ENCODE peak calls at places on chromosomes 3 and 15, in five cellular contexts. N is left ventricle myocardium superior; H is tibial artery; Q is stimulated activated CD8-positive, alpha-beta memory T cell treated with anti-CD3 and anti-CD28 coated beads, Interleukin-4, amount 100 ng/mL, for 1 hour; X is CD8-positive, alpha-beta memory T cell. D is an unnamed sample.

GRCh38 chr15:79315623-79316328 is 4.9 kb downstream of the TMED3 start:
- DNase-seq in H (no peak), X (no peak), N (peak; percentile 57), Q (no peak), D (peak; percentile 25)

GRCh38 chr3:43023766-43024165 is 44.7 kb downstream of the GASK1A start:
- DNase-seq in Q (no peak), H (no peak), X (no peak), N (no peak), D (no peak)

GRCh38 chr3:5218815-5219214 is 31.3 kb downstream of the EDEM1 start:
- DNase-seq in X (no peak), Q (no peak), H (no peak), N (no peak), D (no peak)

GRCh38 chr3:175149675-175150074 is 290.5 kb downstream of the NAALADL2 start:
- DNase-seq in X (no peak), N (no peak), H (peak; percentile 19), Q (no peak), D (no peak)

GRCh38 chr3:159938712-159939111 is 49.9 kb upstream of the IL12A start:
- DNase-seq in H (no peak), X (no peak), N (no peak), Q (no peak), D (no peak)

GRCh38 chr15:69410290-69410874 is 3.8 kb upstream of the KIF23 start:
- DNase-seq in N (no peak), X (no peak), Q (no peak), H (no peak), D (no peak)

GRCh38 chr3:193314161-193314560 is 64.4 kb downstream of the ATP13A5 start:
- DNase-seq in X (no peak), Q (no peak), H (no peak), N (no peak), D (no peak)

GRCh38 chr15:67109141-67110034 is 44.0 kb downstream of the SMAD3 start:
- DNase-seq in Q (no peak), N (peak; percentile 82), H (peak; percentile 72), X (no peak), D (peak; percentile 71)

GRCh38 chr3:151058742-151059141 is 26.7 kb upstream of the MED12L start:
- DNase-seq in H (no peak), Q (no peak), N (no peak), X (no peak), D (no peak)

GRCh38 chr3:9862391-9863235 is 17.4 kb downstream of the CIDEC start:
- DNase-seq in X (peak; percentile 8), N (peak; percentile 84), H (peak; percentile 39), Q (no peak), D (peak; percentile 69)

GRCh38 chr15:67127925-67128324 is 62.5 kb downstream of the SMAD3 start:
- DNase-seq in Q (no peak), X (no peak), N (no peak), H (peak; percentile 44), D (no peak)

GRCh38 chr15:29101491-29101890 is 168.1 kb downstream of the NSMCE3 start:
- DNase-seq in N (no peak), X (no peak), Q (no peak), H (no peak), D (no peak)

GRCh38 chr3:38618343-38618742 is 31.1 kb downstream of the SCN5A start:
- DNase-seq in H (no peak), N (peak; percentile 59), X (no peak), Q (no peak), D (peak; percentile 42)

GRCh38 chr3:34988296-34988695 is 651.0 kb upstream of the ARPP21 start:
- DNase-seq in X (no peak), N (peak; percentile 20), H (no peak), Q (no peak), D (no peak)

GRCh38 chr3:52570076-52570475 is 33.7 kb downstream of the UQCC5 start:
- DNase-seq in H (no peak), Q (no peak), X (no peak), N (no peak), D (no peak)

GRCh38 chr3:72996121-72996472 is 514 bp upstream of the PPP4R2 start:
- DNase-seq in X (no peak), N (peak; percentile 41), Q (no peak), H (peak; percentile 23), D (peak; percentile 23)

GRCh38 chr3:63933459-63933858 is 21.3 kb upstream of the SCAANT1 start:
- DNase-seq in Q (no peak), N (no peak), X (no peak), H (no peak), D (no peak)

GRCh38 chr15:66803182-66803729 is 101.2 kb downstream of the SMAD6 start:
- DNase-seq in H (peak; percentile 82), N (peak; percentile 88), Q (no peak), X (no peak), D (peak; percentile 81)

GRCh38 chr3:8996681-8997121 is 33.4 kb upstream of the RAD18 start:
- DNase-seq in Q (no peak), X (no peak), N (peak; percentile 64), H (peak; percentile 41), D (peak; percentile 51)

GRCh38 chr3:128911911-128912310 is 32.5 kb downstream of the ACAD9 start:
- DNase-seq in Q (no peak), N (peak; percentile 82), H (no peak), X (no peak), D (peak; percentile 66)

GRCh38 chr3:192851821-192852352 is 65.8 kb downstream of the MB21D2 start:
- DNase-seq in N (peak; percentile 50), Q (no peak), X (no peak), H (peak; percentile 71), D (no peak)

GRCh38 chr3:77321646-77322045 is 281.7 kb downstream of the ROBO2 start:
- DNase-seq in Q (no peak), N (no peak), X (no peak), H (no peak), D (no peak)

GRCh38 chr3:60610441-60611112 is 640.7 kb downstream of the FHIT start:
- DNase-seq in H (peak; percentile 92), Q (no peak), N (peak; percentile 79), X (no peak), D (peak; percentile 70)

GRCh38 chr15:78211189-78211921 is 23.0 kb downstream of the ACSBG1 start:
- DNase-seq in X (no peak), H (no peak), N (no peak), Q (no peak), D (no peak)

GRCh38 chr3:113264249-113264648 is 52.9 kb downstream of the BOC start:
- DNase-seq in H (no peak), X (no peak), N (no peak), Q (no peak), D (no peak)

GRCh38 chr15:50830477-50831354 is 65.2 kb upstream of the SPPL2A start:
- DNase-seq in N (no peak), Q (no peak), H (no peak), X (no peak), D (no peak)

GRCh38 chr15:31069360-31070000 is 32.0 kb downstream of the TRPM1 start:
- DNase-seq in H (no peak), Q (no peak), N (no peak), X (no peak), D (no peak)

GRCh38 chr3:105722943-105723556 is 145.8 kb downstream of the CBLB start:
- DNase-seq in H (no peak), Q (no peak), N (no peak), X (no peak), D (no peak)

GRCh38 chr15:63043391-63044076 is 987 bp downstream of the TPM1 start:
- DNase-seq in Q (no peak), H (no peak), N (peak; percentile 62), X (peak; percentile 3), D (peak; percentile 34)

GRCh38 chr15:31265871-31266711 is 60.5 kb upstream of the KLF13 start:
- DNase-seq in H (no peak), Q (no peak), X (peak; percentile 87), N (peak; percentile 66), D (peak; percentile 43)

GRCh38 chr15:68524753-68525584 is 53.8 kb upstream of the CORO2B start:
- DNase-seq in X (no peak), H (no peak), Q (no peak), N (no peak), D (no peak)

GRCh38 chr3:57808961-57809608 is 53.0 kb downstream of the SLMAP start:
- DNase-seq in H (no peak), N (no peak), X (no peak), Q (no peak), D (no peak)

GRCh38 chr3:3801510-3801841 is 2.2 kb downstream of the LRRN1 start:
- DNase-seq in X (no peak), H (no peak), Q (no peak), N (no peak), D (no peak)

GRCh38 chr3:25663324-25664065 is 1.2 kb downstream of the TOP2B start:
- DNase-seq in H (no peak), Q (no peak), N (no peak), X (peak; percentile 71), D (no peak)

GRCh38 chr3:56974242-56974945 is 86.1 kb upstream of the SPATA12 start:
- DNase-seq in N (no peak), Q (no peak), H (no peak), X (no peak), D (no peak)

GRCh38 chr3:127350172-127351050 is 62.6 kb upstream of the PRR20G start:
- DNase-seq in X (no peak), H (no peak), Q (no peak), N (no peak), D (no peak)

D was measured in left ventricle myocardium inferior.